ENCODE peak calls at places on chromosomes 16 and 17, in four cellular contexts. I is body of pancreas, M is adrenal gland, F is H1. N is an unnamed sample.

GRCh38 chr17:40346061-40346767 is 18.3 kb downstream of the GJD3 start:
- DNase-seq in I (no peak), F (no peak), M (no peak), N (no peak)

GRCh38 chr16:12499032-12499735 is 304.5 kb downstream of the CPPED1 start:
- DNase-seq in M (no peak), F (no peak), I (no peak), N (no peak)

GRCh38 chr17:48442819-48443218 is 12.8 kb upstream of the SKAP1 start:
- DNase-seq in I (no peak), M (no peak), F (no peak), N (no peak)

GRCh38 chr17:78538033-78538776 is 39.0 kb downstream of the DNAH17 start:
- DNase-seq in I (no peak), F (no peak), M (no peak), N (no peak)

GRCh38 chr16:71421911-71422310 is 19.9 kb downstream of the TLE7 start:
- DNase-seq in F (peak; percentile 77), M (peak; percentile 39), I (peak; percentile 20), N (peak; percentile 60)

GRCh38 chr16:21336231-21336630 is 58.1 kb upstream of the CRYM start:
- DNase-seq in F (no peak), M (no peak), I (no peak), N (no peak)

GRCh38 chr16:72979974-72980373 is 68.0 kb downstream of the ZFHX3 start:
- DNase-seq in I (no peak), M (no peak), F (no peak), N (no peak)

GRCh38 chr16:31876955-31877828 is 3.6 kb downstream of the ZNF267 start:
- DNase-seq in M (no peak), F (no peak), I (no peak), N (peak; percentile 51)

GRCh38 chr17:49574945-49575523 is 637 bp upstream of the NXPH3 start:
- DNase-seq in M (no peak), I (no peak), F (no peak), N (no peak)

GRCh38 chr16:81492307-81492706 is 47.7 kb downstream of the CMIP start:
- DNase-seq in F (no peak), M (no peak), I (no peak), N (no peak)

GRCh38 chr16:11052080-11052808 is 107.9 kb downstream of the CLEC16A start:
- DNase-seq in F (no peak), I (no peak), M (no peak), N (no peak)

GRCh38 chr17:42342242-42343008 is 45.8 kb downstream of the STAT3 start:
- DNase-seq in M (no peak), F (no peak), I (no peak), N (no peak)

GRCh38 chr16:4200781-4201137 is 41.1 kb downstream of the SRL start:
- DNase-seq in F (no peak), I (no peak), M (no peak), N (no peak)

GRCh38 chr16:69417537-69418199 is 6.8 kb upstream of the CYB5B start:
- DNase-seq in I (no peak), F (no peak), M (peak; percentile 64), N (no peak)

GRCh38 chr16:62692685-62693084 is 656.4 kb upstream of the CDH8 start:
- DNase-seq in F (no peak), I (no peak), M (no peak), N (no peak)

GRCh38 chr16:77594798-77595625 is 127.3 kb upstream of the NUDT7 start:
- DNase-seq in M (no peak), I (no peak), F (no peak), N (no peak)

GRCh38 chr16:77905356-77905920 is 116.9 kb upstream of the CLEC3A start:
- DNase-seq in I (no peak), M (no peak), F (no peak), N (no peak)

GRCh38 chr16:8990445-8990844 is 26.7 kb upstream of the USP7 start:
- DNase-seq in I (no peak), M (no peak), F (no peak), N (no peak)

GRCh38 chr17:62675260-62675659 is 47.8 kb downstream of the MRC2 start:
- DNase-seq in M (no peak), F (no peak), I (no peak), N (no peak)

GRCh38 chr17:64491034-64491860 is 5.6 kb downstream of the POLG2 start:
- DNase-seq in F (no peak), M (peak; percentile 55), I (no peak), N (no peak)

DNA sequence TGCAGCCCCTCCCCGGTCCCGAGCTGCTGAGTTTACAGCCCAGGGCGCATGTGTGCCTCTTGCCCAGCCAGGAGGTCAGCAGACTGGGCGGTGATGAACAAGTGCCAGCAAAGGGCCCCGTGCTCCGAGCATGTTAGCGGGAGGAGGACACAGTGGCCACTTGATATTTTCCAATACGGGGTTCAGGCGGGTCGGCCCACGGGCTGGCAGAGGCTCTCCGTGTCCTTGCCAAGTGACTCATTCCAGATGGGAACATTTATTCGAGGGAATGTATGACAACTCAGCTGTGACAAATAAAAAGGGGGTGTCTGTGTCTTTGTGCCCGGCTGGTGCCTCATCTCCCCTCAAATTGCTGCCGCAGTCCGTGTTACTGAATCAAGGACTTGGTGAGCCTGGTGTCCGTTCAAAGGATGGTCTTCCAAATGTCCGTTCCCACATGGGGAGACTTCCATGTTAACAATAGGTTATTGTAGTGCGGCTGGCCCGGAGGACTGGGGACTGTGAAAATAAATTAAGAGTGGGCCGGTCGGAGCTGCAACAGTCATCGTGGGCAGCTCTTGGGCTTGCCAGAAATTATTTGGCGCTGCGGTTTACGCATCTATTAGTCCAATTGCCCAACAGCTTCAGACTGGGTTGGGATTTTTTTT is 173.9 kb upstream of the CIBAR2 start:
- DNase-seq in I (peak; percentile 30), M (peak; percentile 92), F (no peak), N (no peak)
- TF ChIP-seq POLR2A in I (no peak), M (peak; percentile 46), F (no peak), N (no peak)

GRCh38 chr17:82446124-82446523 is 4.4 kb downstream of the CYBC1 start:
- DNase-seq in F (no peak), M (no peak), I (no peak), N (no peak)

GRCh38 chr17:82444284-82444893 is 6.2 kb downstream of the CYBC1 start:
- DNase-seq in F (no peak), M (peak; percentile 46), I (peak; percentile 16), N (no peak)

GRCh38 chr17:82446649-82447048 is 3.9 kb downstream of the CYBC1 start:
- DNase-seq in F (no peak), M (no peak), I (no peak), N (no peak)

GRCh38 chr17:82444941-82445521 is 5.5 kb downstream of the CYBC1 start:
- DNase-seq in I (peak; percentile 38), M (peak; percentile 56), F (no peak), N (no peak)

DNA sequence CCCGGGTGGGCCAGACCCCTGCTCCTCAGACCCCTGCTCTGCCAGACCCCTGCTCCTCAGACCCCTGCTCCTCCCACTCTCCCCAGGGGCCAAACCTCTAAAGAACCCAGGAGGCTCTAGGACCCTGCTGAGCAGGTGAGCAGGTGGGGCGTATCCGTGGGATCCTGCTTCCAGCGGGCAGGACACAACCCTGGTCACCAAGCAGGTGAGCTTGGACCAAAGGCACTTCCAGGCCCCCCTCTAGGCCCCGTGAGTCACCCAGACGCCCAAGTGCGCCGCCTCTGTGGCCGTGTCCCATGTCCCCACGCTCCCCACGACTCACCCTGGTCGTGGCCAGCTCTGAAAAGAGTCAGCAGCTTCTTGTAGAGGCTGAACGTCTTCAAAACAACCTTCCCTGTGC is 5.0 kb downstream of the CYBC1 start:
- DNase-seq in M (no peak), I (no peak), F (no peak), N (no peak)
- TF ChIP-seq POLR2A in M (no peak), I (no peak), F (no peak), N (no peak)

DNA sequence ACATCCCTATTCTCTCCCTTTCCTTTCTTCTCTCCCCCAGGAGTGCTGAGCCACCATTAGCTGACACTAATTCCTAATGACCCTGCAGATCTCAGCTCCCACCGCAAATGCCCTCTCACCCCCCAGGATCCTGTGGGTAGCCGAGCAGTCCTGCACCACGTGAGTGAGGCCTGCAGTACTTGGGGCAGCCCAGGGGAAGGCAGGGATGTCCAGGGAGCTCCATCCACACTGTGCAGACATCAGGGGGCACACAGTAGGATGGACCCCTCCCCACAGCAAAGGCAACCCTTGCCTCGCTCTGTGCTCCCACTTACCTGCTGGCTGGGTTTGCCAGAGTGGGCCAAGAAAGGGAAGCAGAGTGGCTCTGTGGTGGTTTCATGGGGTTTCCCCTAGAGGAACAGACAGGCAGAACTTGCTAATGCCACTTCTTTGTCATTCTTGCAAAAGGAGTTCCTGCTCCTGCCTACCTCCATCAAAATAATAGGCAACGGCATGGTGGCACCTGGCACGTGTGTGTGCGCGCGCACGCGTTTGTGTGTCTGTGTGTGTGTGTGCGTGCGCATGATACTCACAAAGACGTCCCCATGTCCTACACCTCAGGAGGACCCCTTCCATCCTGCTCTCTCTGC is 135.5 kb downstream of the GAS7 start:
- DNase-seq in F (no peak), M (no peak), I (no peak), N (no peak)
- TF ChIP-seq POLR2A in F (no peak), M (no peak), I (no peak), N (no peak)

GRCh38 chr17:44981221-44981968 is 13.3 kb upstream of the C1QL1 start:
- DNase-seq in F (no peak), I (no peak), M (peak; percentile 41), N (peak; percentile 80)
- TF ChIP-seq POLR2A in F (no peak), I (no peak), M (no peak), N (no peak)

DNA sequence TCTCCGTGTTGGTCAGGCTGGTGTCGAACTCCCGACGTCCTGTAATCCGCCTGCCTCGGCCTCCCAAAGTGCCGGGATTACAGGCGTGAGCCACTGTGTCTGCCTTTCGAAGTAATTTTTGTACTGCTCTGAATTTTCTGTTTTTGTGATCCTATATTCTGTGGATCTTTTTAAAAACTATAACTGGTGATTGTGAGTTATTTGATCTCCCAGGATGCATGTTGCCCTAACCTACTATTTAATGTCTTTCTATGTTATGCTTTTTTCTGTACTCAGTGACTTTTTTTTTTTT is 2.5 kb downstream of the RSPRY1 start:
- DNase-seq in F (no peak), I (no peak), M (no peak), N (no peak)
- TF ChIP-seq POLR2A in F (no peak), I (no peak), M (no peak), N (no peak)

DNA sequence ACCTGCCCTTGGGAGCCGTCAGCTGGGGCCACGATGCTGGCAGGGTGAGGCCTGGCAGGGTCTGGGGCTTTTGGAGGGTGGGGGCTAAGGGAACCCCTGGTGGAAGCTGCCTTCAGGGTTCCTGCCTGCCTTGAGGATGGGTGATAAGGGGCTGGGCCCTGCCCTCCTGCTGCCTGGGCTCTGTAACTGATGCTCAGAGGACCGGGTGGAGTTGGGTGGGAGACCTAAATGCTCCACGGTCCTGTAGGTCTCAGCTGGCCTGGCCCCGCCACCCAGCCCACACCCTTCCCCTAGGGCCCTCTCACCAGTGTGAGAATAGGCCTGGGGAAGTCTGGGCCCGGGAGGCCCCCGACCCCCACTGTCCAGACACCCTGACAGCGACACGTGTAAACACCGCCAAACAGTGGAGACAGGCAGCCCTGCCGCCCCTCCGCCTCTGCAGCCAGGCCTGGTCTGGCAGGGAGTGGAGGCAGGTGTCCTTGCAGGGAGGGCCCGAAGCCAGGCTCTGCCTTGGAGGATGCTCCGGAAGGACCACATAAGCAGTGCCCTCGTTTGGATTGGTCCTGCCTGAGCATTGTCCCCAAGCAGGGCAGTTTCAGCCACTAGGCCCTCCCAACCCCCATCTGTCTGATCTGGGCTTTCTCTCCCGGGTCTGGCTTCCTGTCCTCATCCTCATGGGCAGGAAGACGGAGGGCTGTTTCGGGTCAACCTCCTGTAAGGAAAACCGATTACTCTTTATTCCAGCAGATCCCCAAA is 6.5 kb upstream of the BAHCC1 start:
- DNase-seq in M (peak; percentile 78), I (no peak), F (peak; percentile 65), N (no peak)
- TF ChIP-seq POLR2A in M (no peak), I (no peak), F (no peak), N (no peak)